ENCODE peak calls at places on chromosomes 16 and 17, in seven cellular contexts. F is upper lobe of right lung, U is neuronal stem cell, E is heart right ventricle, Z is fibroblast of lung, D is mammary epithelial cell, M is lower lobe of right lung. A is an unnamed sample.

GRCh38 chr16:54277845-54278703 is 8.5 kb downstream of the IRX3 start:
- DNase-seq in F (peak; percentile 82), U (peak; percentile 36), E (no peak), Z (no peak), D (no peak), M (peak; percentile 75), A (no peak)

GRCh38 chr17:39667262-39668140 is 752 bp upstream of the PNMT start:
- DNase-seq in F (peak; percentile 78), U (no peak), E (no peak), Z (no peak), D (no peak), M (no peak), A (no peak)

GRCh38 chr16:13992322-13992721 is 72.4 kb downstream of the ERCC4 start:
- DNase-seq in F (no peak), U (no peak), E (no peak), Z (no peak), D (no peak), M (no peak), A (no peak)

GRCh38 chr16:4323845-4324478 is 8.1 kb downstream of the GLIS2 start:
- DNase-seq in F (peak; percentile 81), U (no peak), E (peak; percentile 72), Z (peak; percentile 60), D (no peak), M (peak; percentile 71), A (no peak)

GRCh38 chr17:59767176-59767575 is 59.7 kb downstream of the VMP1 start:
- DNase-seq in F (no peak), U (no peak), E (no peak), Z (no peak), D (no peak), M (no peak), A (no peak)

GRCh38 chr17:50688168-50688719 is 19.5 kb downstream of the ANKRD40 start:
- DNase-seq in F (peak; percentile 37), U (no peak), E (no peak), Z (no peak), D (no peak), M (no peak), A (no peak)

GRCh38 chr16:50265260-50265659 is 1.1 kb upstream of the ADCY7 start:
- DNase-seq in F (no peak), U (no peak), E (no peak), Z (no peak), D (no peak), M (no peak), A (no peak)

GRCh38 chr17:17963694-17964436 is 8.3 kb downstream of the TOM1L2 start:
- DNase-seq in F (no peak), U (no peak), E (no peak), Z (no peak), D (no peak), M (no peak), A (no peak)

GRCh38 chr17:9810100-9810949 is 11.6 kb downstream of the GSG1L2 start:
- DNase-seq in F (no peak), U (no peak), E (no peak), Z (no peak), D (no peak), M (no peak), A (no peak)

GRCh38 chr17:26731005-26731921 is 562.7 kb upstream of the WSB1 start:
- DNase-seq in F (no peak), U (no peak), E (no peak), Z (no peak), D (no peak), M (no peak), A (no peak)

GRCh38 chr17:17792551-17793377 is 44.0 kb downstream of the SREBF1 start:
- DNase-seq in F (no peak), U (no peak), E (no peak), Z (peak; percentile 49), D (no peak), M (no peak), A (no peak)

GRCh38 chr16:83781-84615 is 6.0 kb downstream of the MPG start:
- DNase-seq in F (no peak), U (no peak), E (no peak), Z (peak; percentile 33), D (no peak), M (no peak), A (no peak)

GRCh38 chr17:77109159-77110005 is 31.4 kb upstream of the SEC14L1 start:
- DNase-seq in F (no peak), U (no peak), E (no peak), Z (peak; percentile 28), D (no peak), M (no peak), A (no peak)

GRCh38 chr17:65190467-65191095 is 53.4 kb downstream of the RGS9 start:
- DNase-seq in F (no peak), U (no peak), E (no peak), Z (peak; percentile 30), D (peak; percentile 5), M (no peak), A (peak; percentile 76)

GRCh38 chr17:65194670-65195334 is 57.6 kb downstream of the RGS9 start:
- DNase-seq in F (no peak), U (no peak), E (no peak), Z (no peak), D (no peak), M (no peak), A (no peak)

GRCh38 chr17:65195716-65196115 is 58.5 kb downstream of the RGS9 start:
- DNase-seq in F (no peak), U (no peak), E (no peak), Z (no peak), D (no peak), M (no peak), A (no peak)

GRCh38 chr17:65191805-65192740 is 54.9 kb downstream of the RGS9 start:
- DNase-seq in F (no peak), U (no peak), E (no peak), Z (peak; percentile 47), D (peak; percentile 67), M (no peak), A (peak; percentile 74)

GRCh38 chr17:65193305-65194293 is 56.4 kb downstream of the RGS9 start:
- DNase-seq in F (no peak), U (no peak), E (no peak), Z (no peak), D (peak; percentile 5), M (no peak), A (peak; percentile 50)
- H3K27ac ChIP-seq in F (no peak overlapping the region), U (no peak overlapping the region), E (no peak overlapping the region), Z (no peak overlapping the region), D (no peak overlapping the region), M (no peak overlapping the region), A (peak overlapping the region; percentile 22)

GRCh38 chr16:2981899-2982250 is 1.6 kb upstream of the PKMYT1 start:
- DNase-seq in F (no peak), U (no peak), E (no peak), Z (no peak), D (no peak), M (no peak), A (no peak)

GRCh38 chr16:2985893-2986355 is 5.7 kb upstream of the PKMYT1 start:
- DNase-seq in F (no peak), U (no peak), E (peak; percentile 54), Z (no peak), D (no peak), M (no peak), A (no peak)

GRCh38 chr16:2982402-2982801 is 2.2 kb upstream of the PKMYT1 start:
- DNase-seq in F (no peak), U (no peak), E (no peak), Z (no peak), D (no peak), M (no peak), A (no peak)

GRCh38 chr16:2985457-2985856 is 5.2 kb upstream of the PKMYT1 start:
- DNase-seq in F (no peak), U (no peak), E (no peak), Z (peak; percentile 15), D (no peak), M (no peak), A (no peak)

DNA sequence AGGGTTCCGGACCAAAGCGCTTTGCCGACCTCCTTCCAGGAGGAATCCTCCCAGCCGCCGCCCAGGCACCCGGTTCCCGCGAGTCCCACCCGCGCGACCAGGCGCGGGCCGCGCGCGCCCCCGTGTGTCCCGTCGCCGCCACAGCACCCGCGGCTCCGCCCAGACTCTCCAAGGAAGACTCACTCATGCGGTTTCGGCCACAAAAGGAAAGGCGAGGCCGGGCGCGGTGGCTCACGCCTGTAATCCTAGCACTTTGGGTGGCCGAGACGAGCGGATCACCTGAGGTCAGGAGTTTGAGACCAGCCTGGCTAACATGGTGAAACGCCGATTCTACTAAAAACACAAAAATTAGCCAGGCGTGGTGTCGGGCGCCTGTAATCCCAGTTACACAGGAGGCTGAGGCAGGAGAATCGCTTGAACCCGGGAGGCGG is 3.5 kb upstream of the PKMYT1 start:
- DNase-seq in F (peak; percentile 90), U (peak; percentile 79), E (peak; percentile 72), Z (peak; percentile 61), D (peak; percentile 86), M (peak; percentile 88), A (peak; percentile 88)
- H3K4me3 ChIP-seq in F (peak overlapping the region; percentile 16), U (no peak overlapping the region), E (no peak overlapping the region), Z (peak overlapping the region; percentile 30), D (peak overlapping the region; percentile 40), M (peak overlapping the region; percentile 37), A (peak overlapping the region; percentile 7)

GRCh38 chr16:89324056-89325010 is 106.8 kb downstream of the ZNF778 start:
- DNase-seq in F (peak; percentile 36), U (no peak), E (no peak), Z (peak; percentile 69), D (no peak), M (peak; percentile 44), A (peak; percentile 68)

GRCh38 chr16:89325861-89326471 is 108.5 kb downstream of the ZNF778 start:
- DNase-seq in F (peak; percentile 64), U (no peak), E (peak; percentile 82), Z (peak; percentile 88), D (peak; percentile 56), M (peak; percentile 70), A (peak; percentile 75)

GRCh38 chr16:89323120-89323960 is 105.8 kb downstream of the ZNF778 start:
- DNase-seq in F (no peak), U (no peak), E (no peak), Z (no peak), D (no peak), M (peak; percentile 19), A (no peak)

GRCh38 chr16:89330177-89330856 is 112.8 kb downstream of the ZNF778 start:
- DNase-seq in F (peak; percentile 70), U (no peak), E (no peak), Z (no peak), D (peak; percentile 79), M (peak; percentile 59), A (peak; percentile 75)

DNA sequence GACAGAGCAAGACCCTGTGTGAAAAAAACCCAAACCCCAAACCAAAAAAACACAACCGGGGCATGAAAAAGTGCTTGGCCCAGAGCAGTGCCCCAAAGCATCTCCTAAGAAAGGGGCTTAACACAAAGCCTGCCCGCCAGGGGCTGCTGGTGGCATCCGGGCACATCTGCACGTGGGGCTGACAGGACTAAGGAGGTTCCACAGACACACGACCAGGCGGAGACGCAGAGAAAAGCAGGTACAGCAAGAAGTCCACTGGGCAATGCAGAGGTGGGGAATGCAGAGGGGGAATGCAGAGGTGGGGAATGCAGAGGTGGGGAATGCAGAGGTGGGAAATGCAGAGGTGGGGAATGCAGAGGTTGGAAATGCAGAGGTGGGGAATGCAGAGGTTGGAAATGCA is 109.2 kb downstream of the ZNF778 start:
- DNase-seq in F (peak; percentile 54), U (no peak), E (no peak), Z (no peak), D (no peak), M (no peak), A (no peak)
- H3K4me1 ChIP-seq in F (peaks cover 66% of the 10 kb centered on the region), U (peaks cover 31% of the 10 kb centered on the region), E (peaks cover 72% of the 10 kb centered on the region), Z (peaks cover 36% of the 10 kb centered on the region), D (peaks cover 66% of the 10 kb centered on the region), M (peaks cover 77% of the 10 kb centered on the region), A (peaks cover 61% of the 10 kb centered on the region)

DNA sequence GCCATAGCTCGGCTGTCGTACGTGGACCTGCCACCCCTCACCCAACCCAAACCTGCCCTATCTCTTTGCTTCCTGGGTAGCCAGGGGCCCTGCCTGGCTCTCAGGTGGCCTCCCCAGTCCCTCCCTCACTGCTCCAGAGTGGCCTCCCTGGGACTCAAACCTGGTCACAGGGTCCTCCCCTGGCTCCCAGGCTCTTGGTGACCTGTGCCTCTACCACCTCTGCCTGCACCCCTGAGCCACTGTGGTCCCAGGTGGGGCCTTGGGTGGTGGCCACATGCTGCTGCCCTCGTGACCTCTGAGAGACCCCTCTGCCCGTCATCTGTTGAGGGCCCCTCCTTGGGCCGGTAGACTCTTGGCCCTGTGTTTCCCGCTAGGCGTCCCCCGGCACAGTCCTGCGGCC is 64.6 kb upstream of the PVALEF start:
- DNase-seq in F (no peak), U (no peak), E (no peak), Z (no peak), D (no peak), M (no peak), A (no peak)
- H3K27ac ChIP-seq in F (no peak overlapping the region), U (no peak overlapping the region), E (no peak overlapping the region), Z (no peak overlapping the region), D (no peak overlapping the region), M (no peak overlapping the region), A (no peak overlapping the region)

A was measured in SJSA1.